ENCODE peak calls at places on chromosomes 3 and 15, in five cellular contexts. D is left lung, A is heart right ventricle, Y is Caco-2, V is heart left ventricle. S is an unnamed sample. For H3K9me3, H3K4me1 and H3K27me3, the result is how much of the 10 kb centered on the place peaks cover.

GRCh38 chr15:79004336-79004735 is 59.5 kb upstream of the CTSH start:
- DNase-seq in D (no peak), V (no peak), A (no peak), Y (no peak), S (peak)

GRCh38 chr3:122824465-122825379 is 29.9 kb downstream of the SLC49A4 start:
- DNase-seq in Y (no peak), A (no peak), D (no peak), V (no peak), S (no peak)

GRCh38 chr3:197522183-197522715 is 33.5 kb downstream of the BDH1 start:
- DNase-seq in A (no peak), Y (no peak), D (peak), V (peak), S (peak)

GRCh38 chr3:195240171-195240701 is 30.7 kb downstream of the XXYLT1 start:
- DNase-seq in V (peak), Y (no peak), A (peak), D (peak), S (peak)

GRCh38 chr3:125694761-125695294 is 99.5 kb upstream of the OSBPL11 start:
- DNase-seq in V (no peak), A (no peak), D (no peak), Y (no peak), S (no peak)

GRCh38 chr3:149660462-149660861 is 2.6 kb upstream of the WWTR1 start:
- DNase-seq in A (no peak), Y (no peak), V (no peak), D (no peak), S (no peak)

GRCh38 chr15:64379216-64379960 is 1.9 kb downstream of the PCLAF start:
- DNase-seq in A (no peak), D (no peak), Y (no peak), V (no peak), S (no peak)

GRCh38 chr3:33488246-33488645 is 48.0 kb upstream of the UBP1 start:
- DNase-seq in A (no peak), V (no peak), Y (no peak), D (no peak), S (no peak)

GRCh38 chr3:57783186-57784088 is 27.3 kb downstream of the SLMAP start:
- DNase-seq in D (no peak), A (peak), V (peak), Y (no peak), S (no peak)

GRCh38 chr3:194397757-194398312 is 1.2 kb downstream of the GP5 start:
- DNase-seq in A (no peak), V (no peak), D (peak), Y (no peak), S (no peak)

GRCh38 chr3:124149774-124150173 is 157.8 kb upstream of the ROPN1 start:
- DNase-seq in A (no peak), D (no peak), V (no peak), Y (no peak), S (no peak)

GRCh38 chr3:85781806-85782205 is 823.0 kb downstream of the CADM2 start:
- DNase-seq in Y (no peak), A (no peak), D (no peak), V (no peak), S (no peak)

GRCh38 chr15:27341780-27342343 is 370.9 kb downstream of the GABRG3 start:
- DNase-seq in D (no peak), Y (no peak), V (no peak), A (no peak), S (no peak)

GRCh38 chr3:197501879-197502620 is 53.7 kb downstream of the BDH1 start:
- DNase-seq in V (no peak), D (peak), A (no peak), Y (no peak), S (no peak)

GRCh38 chr15:28110416-28110975 is 11.4 kb upstream of the OCA2 start:
- DNase-seq in D (no peak), A (no peak), Y (no peak), V (no peak), S (no peak)

GRCh38 chr3:187742351-187743171 is 2.7 kb downstream of the BCL6 start:
- DNase-seq in D (no peak), V (peak), Y (no peak), A (no peak), S (no peak)

GRCh38 chr15:55823191-55823670 is 80.3 kb upstream of the PRTG start:
- DNase-seq in V (no peak), A (no peak), Y (no peak), D (no peak), S (no peak)

DNA sequence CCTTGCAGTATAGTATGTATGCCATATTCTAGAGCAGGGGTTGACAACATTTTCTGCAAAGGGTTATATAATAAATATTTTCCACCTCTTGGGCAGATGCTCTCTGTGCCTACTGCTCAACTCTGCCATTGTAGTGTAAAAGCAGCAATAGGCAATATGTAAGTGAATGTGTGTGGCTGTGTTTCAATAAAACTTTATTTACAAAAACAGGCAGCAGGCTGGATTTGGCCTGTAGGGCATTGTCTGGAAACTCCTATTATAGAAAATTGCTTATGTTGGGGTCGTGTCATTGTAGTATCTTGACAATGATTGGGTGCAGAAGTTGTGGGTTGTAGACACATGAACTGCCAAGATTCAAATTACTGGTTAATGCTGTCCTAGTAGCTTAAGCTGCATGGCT is 153.6 kb upstream of the CNTN3 start:
- DNase-seq in Y (no peak), V (no peak), D (no peak), A (no peak), S (no peak)
- H3K9me3 ChIP-seq in Y (under half), V (under half), D (under half), A (under half), S (under half)

GRCh38 chr15:47570044-47570443 is 147.3 kb upstream of the SEMA6D start:
- DNase-seq in Y (no peak), D (no peak), V (no peak), A (no peak), S (no peak)
- H3K4me1 ChIP-seq in Y (under half), D (under half), V (under half), A (under half), S (under half)

GRCh38 chr15:83248151-83248851 is 36.2 kb downstream of the BNC1 start:
- DNase-seq in A (no peak), D (no peak), Y (no peak), V (no peak), S (no peak)
- H3K27me3 ChIP-seq in A (half or more), D (under half), Y (under half), V (under half), S (under half)

DNA sequence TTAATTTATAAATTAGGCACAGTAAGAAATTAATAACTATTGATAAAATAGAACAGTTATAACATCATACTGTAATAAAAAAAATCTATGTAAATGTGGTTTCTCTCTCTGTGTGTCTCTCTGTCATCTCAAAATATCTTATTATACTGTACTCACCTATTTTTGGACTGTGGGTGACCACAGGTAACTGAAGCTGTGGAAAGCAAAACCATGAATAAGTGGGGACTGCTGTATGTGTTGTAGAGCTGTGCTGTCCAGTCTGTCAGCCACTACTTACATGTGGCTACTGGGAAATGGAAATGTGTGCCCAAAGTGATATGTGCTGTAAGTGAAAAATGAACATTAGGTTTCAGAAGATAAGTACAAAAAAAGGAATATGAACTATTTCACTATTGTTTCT is 145.5 kb downstream of the CNTN4 start:
- DNase-seq in V (no peak), Y (no peak), A (no peak), D (no peak), S (no peak)
- H3K9me3 ChIP-seq in V (under half), Y (under half), A (under half), D (under half), S (under half)

DNA sequence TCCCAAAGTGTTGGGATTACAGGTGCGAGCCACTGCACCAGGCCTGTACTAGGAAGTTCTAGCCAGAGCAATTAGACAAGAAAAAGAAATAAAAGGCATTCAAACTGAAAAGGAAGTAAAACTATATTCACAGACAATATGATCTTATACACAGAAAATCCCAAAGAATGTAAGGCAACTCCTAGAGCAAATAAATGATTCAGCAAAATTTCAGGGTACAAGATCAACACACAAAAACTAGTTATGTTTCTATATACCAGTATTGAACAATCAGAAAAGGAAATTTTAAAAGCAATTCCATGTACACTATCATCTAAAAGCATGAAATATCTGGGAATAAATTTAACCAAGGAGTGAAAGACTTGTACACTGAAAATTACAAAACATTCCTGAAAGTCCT is 180.6 kb downstream of the PDE8A start:
- DNase-seq in A (no peak), Y (no peak), V (no peak), D (no peak), S (no peak)
- H3K4me1 ChIP-seq in A (under half), Y (under half), V (under half), D (under half), S (under half)

GRCh38 chr3:12313519-12313918 is 24.6 kb downstream of the PPARG start:
- DNase-seq in Y (no peak), D (no peak), A (no peak), V (no peak), S (no peak)

GRCh38 chr3:12316253-12316652 is 27.4 kb downstream of the PPARG start:
- DNase-seq in A (no peak), Y (no peak), D (no peak), V (no peak), S (no peak)

GRCh38 chr3:12317914-12318313 is 29.0 kb downstream of the PPARG start:
- DNase-seq in Y (no peak), D (no peak), V (peak), A (no peak), S (no peak)

GRCh38 chr3:12318758-12319621 is 30.1 kb downstream of the PPARG start:
- DNase-seq in A (no peak), Y (no peak), D (no peak), V (no peak), S (no peak)

GRCh38 chr3:12316721-12317351 is 28.0 kb downstream of the PPARG start:
- DNase-seq in V (no peak), D (no peak), Y (no peak), A (no peak), S (no peak)
- H3K27me3 ChIP-seq in V (under half), D (under half), Y (under half), A (under half), S (under half)

GRCh38 chr15:22243440-22244130 is 163.3 kb downstream of the OR4M2 start:
- DNase-seq in A (no peak), D (no peak), V (no peak), Y (no peak), S (peak)
- H3K9me3 ChIP-seq in A (under half), D (under half), V (under half), Y (under half), S (under half)

GRCh38 chr3:168091961-168092360 is 3.8 kb downstream of the GOLIM4 start:
- DNase-seq in V (no peak), D (no peak), A (no peak), Y (no peak), S (no peak)
- H3K4me1 ChIP-seq in V (half or more), D (under half), A (half or more), Y (under half), S (under half)

S was measured in aorta.